ENCODE peak calls at places on chromosome 21, in seven cellular contexts. F is HCT116, T is K562, J is GM12878, O is HepG2, Q is upper lobe of left lung, M is Panc1. U is an unnamed sample.
A peak's percentile ranks its signal among the peaks of the same experiment; 100 is the strongest.

GRCh38 chr21:40165212-40165611 is 298.0 kb downstream of the PCP4 start:
- ATAC-seq in F (no peak), T (no peak), J (no peak), O (no peak), Q (no peak), M (no peak), U (no peak)

GRCh38 chr21:27590271-27590670 is 623.4 kb upstream of the ADAMTS5 start:
- ATAC-seq in F (no peak), T (no peak), J (no peak), O (no peak), Q (peak; percentile 66), M (no peak), U (no peak)

GRCh38 chr21:15080504-15080903 is 15.7 kb upstream of the NRIP1 start:
- ATAC-seq in F (no peak), T (no peak), J (no peak), O (no peak), Q (no peak), M (no peak), U (no peak)

GRCh38 chr21:28791595-28792282 is 200.9 kb downstream of the LTN1 start:
- ATAC-seq in F (no peak), T (no peak), J (no peak), O (no peak), Q (no peak), M (no peak), U (no peak)

GRCh38 chr21:33881689-33882440 is 33.7 kb downstream of the ATP5PO start:
- ATAC-seq in F (no peak), T (no peak), J (no peak), O (no peak), Q (no peak), M (no peak), U (no peak)

GRCh38 chr21:30986966-30987365 is 51.3 kb downstream of the KRTAP19-8 start:
- ATAC-seq in F (no peak), T (no peak), J (no peak), O (no peak), Q (no peak), M (no peak), U (peak; percentile 43)

GRCh38 chr21:34365794-34366193 is 2.0 kb downstream of the KCNE2 start:
- ATAC-seq in F (no peak), T (no peak), J (no peak), O (no peak), Q (no peak), M (no peak), U (no peak)

GRCh38 chr21:46660505-46660904 is 25.0 kb downstream of the PRMT2 start:
- ATAC-seq in F (no peak), T (no peak), J (no peak), O (no peak), Q (no peak), M (no peak), U (no peak)

GRCh38 chr21:34522284-34522683 is 10.3 kb upstream of the KCNE1 start:
- ATAC-seq in F (no peak), T (no peak), J (no peak), O (peak; percentile 79), Q (no peak), M (no peak), U (no peak)

DNA sequence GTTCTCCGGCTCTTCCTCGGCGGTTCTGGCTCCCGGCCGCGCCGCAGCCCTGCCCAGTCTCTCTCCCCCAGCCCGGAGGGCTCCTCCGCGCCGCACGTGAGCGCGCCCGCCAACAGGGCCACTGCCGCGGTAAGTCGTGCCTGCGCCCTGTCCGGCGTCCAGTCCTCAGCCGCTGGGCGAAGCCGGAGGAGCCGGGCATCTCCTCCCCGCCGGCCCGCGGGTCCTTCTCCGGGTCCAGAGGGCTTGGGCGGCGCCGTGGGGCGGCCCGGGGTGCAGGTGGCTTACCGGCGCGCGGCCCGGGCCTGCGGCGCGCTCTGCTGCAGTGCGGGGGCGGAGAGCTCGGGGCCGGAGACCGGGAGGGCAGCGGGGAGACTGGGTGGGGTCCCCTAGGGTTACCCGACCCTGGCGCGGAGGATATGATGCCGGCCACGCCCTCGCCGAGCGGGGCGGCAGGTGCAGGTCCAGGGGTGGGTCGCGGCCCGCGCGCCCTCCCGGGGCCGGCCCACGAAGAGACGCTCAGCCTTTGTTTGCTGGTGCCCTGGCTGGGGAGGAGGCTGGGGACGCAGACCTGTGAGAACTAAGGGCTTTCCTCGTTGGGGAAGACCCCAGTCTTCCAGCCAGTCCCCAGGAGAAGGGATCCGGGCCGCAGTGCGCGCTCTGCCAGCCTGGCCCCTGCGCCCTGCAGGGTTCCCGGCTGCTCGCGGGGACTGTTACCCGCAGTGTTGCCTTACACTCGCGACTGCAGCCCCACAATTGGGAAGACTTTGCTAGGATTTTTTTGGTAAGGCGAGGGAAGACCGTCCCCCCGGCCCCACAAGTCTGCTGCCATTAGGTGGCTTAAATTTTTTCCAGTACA is at the start of gene DOP1B:
- ATAC-seq in F (peak; percentile 27), T (peak; percentile 58), J (peak; percentile 47), O (peak; percentile 70), Q (peak; percentile 10), M (peak; percentile 62), U (no peak)
- H3K4me1 ChIP-seq in F (peaks cover 13% of the 10 kb centered on the region), T (peaks cover 19% of the 10 kb centered on the region), J (peaks cover 9% of the 10 kb centered on the region), O (peaks cover 17% of the 10 kb centered on the region), Q (peaks cover 14% of the 10 kb centered on the region), M (peaks cover 3% of the 10 kb centered on the region), U (peaks cover 23% of the 10 kb centered on the region)

DNA sequence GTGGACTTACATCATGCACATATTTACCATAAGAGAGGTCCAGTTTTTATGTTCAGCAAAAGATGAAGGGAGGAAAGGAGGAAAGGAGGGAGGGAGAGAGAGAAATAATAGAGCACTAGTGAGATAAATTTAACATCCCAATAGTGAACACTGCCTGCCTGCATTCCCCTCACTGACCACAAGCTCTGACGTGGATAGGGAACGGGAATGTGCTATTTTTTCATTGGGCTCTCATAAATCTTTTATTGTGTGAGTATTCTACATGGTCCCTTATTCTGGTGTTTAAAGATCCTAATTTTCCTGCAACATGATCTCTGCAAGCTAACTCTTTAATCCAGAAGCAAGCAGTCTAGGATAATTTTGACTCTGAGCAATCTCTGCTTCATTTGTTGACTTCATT is 82.2 kb downstream of the TTC3 start:
- ATAC-seq in F (no peak), T (no peak), J (no peak), O (no peak), Q (no peak), M (no peak), U (no peak)
- TF ChIP-seq POLR2AphosphoS5 in F (no peak), T (no peak), J (no peak), O (no peak), Q (no peak), M (no peak), U (no peak)

DNA sequence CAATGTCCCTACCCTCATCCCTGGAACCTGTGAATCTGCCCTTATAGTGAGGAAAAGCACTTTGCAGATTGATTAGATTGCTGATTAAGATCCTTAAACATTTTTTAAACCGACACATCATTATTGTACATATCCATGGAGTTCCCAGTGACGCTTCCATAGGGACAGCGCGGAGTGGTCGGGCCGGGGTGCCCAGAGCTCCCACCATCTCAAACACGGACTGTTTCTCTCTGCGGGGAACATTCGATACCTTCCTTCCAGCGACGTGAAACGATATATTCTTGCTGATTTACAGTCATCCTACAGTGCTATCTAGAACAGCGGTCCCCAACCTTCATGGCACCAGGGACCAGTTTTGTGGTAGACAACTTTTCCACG is 4.0 kb downstream of the KRTAP10-12 start:
- ATAC-seq in F (no peak), T (no peak), J (no peak), O (no peak), Q (no peak), M (no peak), U (no peak)
- H3K27me3 ChIP-seq in F (peaks cover 10% of the 10 kb centered on the region), T (peaks cover 83% of the 10 kb centered on the region), J (peaks cover 5% of the 10 kb centered on the region), O (peaks cover 5% of the 10 kb centered on the region), Q (peaks cover 15% of the 10 kb centered on the region), M (no peaks in the 10 kb centered on the region), U (peaks cover 98% of the 10 kb centered on the region)

GRCh38 chr21:43762303-43763128 is 13.6 kb downstream of the CSTB start:
- ATAC-seq in F (no peak), T (no peak), J (no peak), O (no peak), Q (no peak), M (no peak), U (no peak)

GRCh38 chr21:43759651-43760050 is 16.5 kb downstream of the CSTB start:
- ATAC-seq in F (no peak), T (no peak), J (no peak), O (no peak), Q (no peak), M (no peak), U (no peak)

GRCh38 chr21:43763901-43764523 is 12.1 kb downstream of the CSTB start:
- ATAC-seq in F (no peak), T (no peak), J (no peak), O (no peak), Q (no peak), M (no peak), U (no peak)

GRCh38 chr21:43760391-43760958 is 15.6 kb downstream of the CSTB start:
- ATAC-seq in F (no peak), T (peak; percentile 34), J (no peak), O (no peak), Q (no peak), M (no peak), U (no peak)

DNA sequence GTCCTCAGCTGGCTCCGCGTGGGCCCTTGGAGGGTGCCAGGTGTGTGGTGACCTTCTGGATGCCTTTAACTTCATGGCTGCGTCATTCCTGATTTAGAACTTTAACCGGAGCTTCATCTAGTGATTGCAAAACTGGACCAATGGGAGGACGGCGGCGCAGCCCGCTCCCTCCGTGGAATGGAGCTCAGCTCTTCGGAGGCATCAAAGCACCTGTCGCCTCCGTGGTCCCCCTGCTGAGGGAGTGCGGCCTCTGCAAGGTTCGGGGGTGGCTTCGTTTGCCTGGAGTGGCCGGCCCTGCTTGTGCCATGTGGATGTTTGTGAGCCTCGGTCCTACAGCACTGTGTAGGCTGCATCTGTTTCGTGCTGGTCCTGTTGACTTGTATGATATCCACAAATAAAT is 14.2 kb downstream of the CSTB start:
- ATAC-seq in F (no peak), T (no peak), J (no peak), O (no peak), Q (no peak), M (no peak), U (no peak)
- H3K4me1 ChIP-seq in F (no peaks in the 10 kb centered on the region), T (peaks cover 32% of the 10 kb centered on the region), J (no peaks in the 10 kb centered on the region), O (peaks cover 5% of the 10 kb centered on the region), Q (peaks cover 20% of the 10 kb centered on the region), M (peaks cover 13% of the 10 kb centered on the region), U (peaks cover 23% of the 10 kb centered on the region)

GRCh38 chr21:45544449-45545235 is 2.4 kb upstream of the SLC19A1 start:
- ATAC-seq in F (no peak), T (no peak), J (no peak), O (no peak), Q (no peak), M (no peak), U (no peak)

GRCh38 chr21:45543710-45544448 is 1.6 kb upstream of the SLC19A1 start:
- ATAC-seq in F (no peak), T (no peak), J (peak; percentile 8), O (no peak), Q (no peak), M (no peak), U (no peak)

GRCh38 chr21:45545691-45546531 is 3.7 kb upstream of the SLC19A1 start:
- ATAC-seq in F (no peak), T (no peak), J (no peak), O (no peak), Q (no peak), M (no peak), U (no peak)

GRCh38 chr21:45546636-45547203 is 4.5 kb upstream of the SLC19A1 start:
- ATAC-seq in F (no peak), T (no peak), J (no peak), O (no peak), Q (no peak), M (no peak), U (no peak)

DNA sequence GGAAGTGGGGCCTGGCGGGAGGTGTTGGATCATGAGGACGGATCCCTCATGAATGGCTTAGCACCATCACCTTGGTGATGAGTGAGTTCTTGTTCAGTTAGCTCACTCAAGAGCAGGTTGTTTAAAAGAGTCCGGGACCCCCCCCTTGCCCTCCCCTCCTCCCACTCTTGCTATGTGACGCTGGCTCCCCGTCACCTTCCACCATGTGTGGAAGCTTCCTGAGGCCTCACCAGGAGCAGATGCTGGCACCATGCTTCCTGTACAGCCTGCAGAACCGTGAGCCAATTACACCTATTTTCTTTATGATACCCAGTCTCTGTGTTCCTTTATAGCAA is 3.0 kb upstream of the SLC19A1 start:
- ATAC-seq in F (no peak), T (no peak), J (no peak), O (no peak), Q (no peak), M (no peak), U (no peak)
- TF ChIP-seq POLR2AphosphoS5 in F (no peak), T (no peak), J (no peak), O (no peak), Q (no peak), M (no peak), U (no peak)